ENCODE peak calls at places on chromosomes 12 and 14, in four cellular contexts. L, F, S and T are unnamed samples.

GRCh38 chr12:51887476-51888315 is at the start of gene ANKRD33:
- DNase-seq in L (peak; percentile 66), F (no peak), S (no peak), T (no peak)

GRCh38 chr14:23562822-23563472 is 4.6 kb downstream of the AP1G2 start:
- DNase-seq in L (peak; percentile 73), F (peak; percentile 27), S (no peak), T (no peak)

GRCh38 chr12:57744194-57744776 is 554 bp upstream of the TSPAN31 start:
- DNase-seq in L (peak; percentile 58), F (no peak), S (peak; percentile 75), T (no peak)

GRCh38 chr12:92696240-92696639 is 6.5 kb upstream of the PLEKHG7 start:
- DNase-seq in L (no peak), F (no peak), S (no peak), T (no peak)

GRCh38 chr14:74988131-74988530 is 14.6 kb upstream of the EIF2B2 start:
- DNase-seq in L (no peak), F (no peak), S (no peak), T (peak; percentile 79)

GRCh38 chr12:24360907-24361306 is 411.4 kb upstream of the SOX5 start:
- DNase-seq in L (no peak), F (peak; percentile 12), S (no peak), T (no peak)

GRCh38 chr14:56224691-56225681 is 106.8 kb downstream of the PELI2 start:
- DNase-seq in L (no peak), F (no peak), S (no peak), T (no peak)

GRCh38 chr12:1880876-1881275 is 37.6 kb downstream of the CACNA2D4 start:
- DNase-seq in L (no peak), F (no peak), S (no peak), T (no peak)